ENCODE peak calls at places on chromosomes 11 and 22, in four cellular contexts. One of them, this sample, is unnamed.

GRCh38 chr11:27820249-27820648 is 120.0 kb upstream of the BDNF start:
- DNase-seq in K562: no peak
- DNase-seq in GM12878: no peak
- DNase-seq in HepG2: no peak
- DNase-seq in this sample: no peak

GRCh38 chr11:27722117-27722844 is 22.0 kb upstream of the BDNF start:
- DNase-seq in K562: no peak
- DNase-seq in GM12878: no peak
- DNase-seq in HepG2: no peak
- DNase-seq in this sample: peak

GRCh38 chr11:112693781-112694180 is 267.4 kb upstream of the NCAM1 start:
- DNase-seq in K562: no peak
- DNase-seq in HepG2: no peak
- DNase-seq in GM12878: no peak
- DNase-seq in this sample: no peak

GRCh38 chr22:19121631-19122142 is 525 bp downstream of the DGCR2 start:
- DNase-seq in HepG2: no peak
- DNase-seq in K562: peak
- DNase-seq in GM12878: no peak
- DNase-seq in this sample: peak

GRCh38 chr11:106271686-106272085 is 194.2 kb downstream of the AASDHPPT start:
- DNase-seq in K562: no peak
- DNase-seq in HepG2: no peak
- DNase-seq in GM12878: no peak
- DNase-seq in this sample: no peak

GRCh38 chr11:130647371-130647770 is 198.9 kb downstream of the ADAMTS15 start:
- DNase-seq in HepG2: no peak
- DNase-seq in GM12878: no peak
- DNase-seq in K562: no peak
- DNase-seq in this sample: no peak

GRCh38 chr22:36155702-36156101 is 4.9 kb downstream of the APOL3 start:
- DNase-seq in HepG2: peak
- DNase-seq in K562: no peak
- DNase-seq in GM12878: no peak
- DNase-seq in this sample: no peak

GRCh38 chr22:39375646-39376045 is 23.9 kb upstream of the TAB1 start:
- DNase-seq in GM12878: no peak
- DNase-seq in K562: no peak
- DNase-seq in HepG2: no peak
- DNase-seq in this sample: no peak

GRCh38 chr11:92061648-92062047 is 163.0 kb upstream of the FAT3 start:
- DNase-seq in GM12878: no peak
- DNase-seq in HepG2: no peak
- DNase-seq in K562: no peak
- DNase-seq in this sample: no peak

GRCh38 chr22:36757608-36758220 is 18.2 kb downstream of the IFT27 start:
- DNase-seq in HepG2: peak
- DNase-seq in K562: peak
- DNase-seq in GM12878: no peak
- DNase-seq in this sample: peak

GRCh38 chr22:46047841-46048595 is 71.1 kb upstream of the WNT7B start:
- DNase-seq in HepG2: no peak
- DNase-seq in K562: no peak
- DNase-seq in GM12878: no peak
- DNase-seq in this sample: peak

GRCh38 chr11:31987118-31988005 is 103.5 kb upstream of the RCN1 start:
- DNase-seq in GM12878: no peak
- DNase-seq in HepG2: no peak
- DNase-seq in K562: no peak
- DNase-seq in this sample: peak

GRCh38 chr11:24820541-24820940 is 323.7 kb downstream of the LUZP2 start:
- DNase-seq in HepG2: no peak
- DNase-seq in GM12878: no peak
- DNase-seq in K562: no peak
- DNase-seq in this sample: no peak

GRCh38 chr11:23124249-23124648 is 264.0 kb upstream of the CCDC179 start:
- DNase-seq in K562: no peak
- DNase-seq in HepG2: no peak
- DNase-seq in GM12878: no peak
- DNase-seq in this sample: no peak

GRCh38 chr11:128283445-128283844 is 303.9 kb downstream of the ETS1 start:
- DNase-seq in K562: no peak
- DNase-seq in GM12878: no peak
- DNase-seq in HepG2: no peak
- DNase-seq in this sample: no peak

GRCh38 chr22:26406118-26406517 is 22.9 kb upstream of the ASPHD2 start:
- DNase-seq in HepG2: no peak
- DNase-seq in K562: no peak
- DNase-seq in GM12878: no peak
- DNase-seq in this sample: no peak

GRCh38 chr11:93521086-93521485 is 22.1 kb downstream of the SMCO4 start:
- DNase-seq in K562: no peak
- DNase-seq in HepG2: no peak
- DNase-seq in GM12878: no peak
- DNase-seq in this sample: no peak

GRCh38 chr11:2091786-2092463 is 47.3 kb downstream of the IGF2 start:
- DNase-seq in K562: no peak
- DNase-seq in GM12878: no peak
- DNase-seq in HepG2: no peak
- DNase-seq in this sample: no peak

GRCh38 chr11:1077417-1078119 is 2.9 kb downstream of the MUC2 start:
- DNase-seq in HepG2: no peak
- DNase-seq in K562: no peak
- DNase-seq in GM12878: no peak
- DNase-seq in this sample: peak

GRCh38 chr11:31045335-31045734 is 324.2 kb downstream of the DCDC1 start:
- DNase-seq in GM12878: no peak
- DNase-seq in HepG2: peak
- DNase-seq in K562: no peak
- DNase-seq in this sample: no peak

GRCh38 chr11:8092587-8093424 is 11.8 kb downstream of the TUB start:
- DNase-seq in GM12878: no peak
- DNase-seq in K562: peak
- DNase-seq in HepG2: peak
- DNase-seq in this sample: peak

GRCh38 chr11:12280838-12281565 is 96.4 kb upstream of the PARVA start:
- DNase-seq in GM12878: no peak
- DNase-seq in HepG2: no peak
- DNase-seq in K562: no peak
- DNase-seq in this sample: no peak

GRCh38 chr11:30333405-30333804 is 10.5 kb downstream of the ARL14EP start:
- DNase-seq in K562: peak
- DNase-seq in HepG2: peak
- DNase-seq in GM12878: no peak
- DNase-seq in this sample: no peak

GRCh38 chr11:36271794-36272409 is 17.3 kb downstream of the COMMD9 start:
- DNase-seq in HepG2: no peak
- DNase-seq in K562: peak
- DNase-seq in GM12878: no peak
- DNase-seq in this sample: no peak

GRCh38 chr11:72786305-72787261 is 7.3 kb downstream of the STARD10 start:
- DNase-seq in HepG2: peak
- DNase-seq in K562: no peak
- DNase-seq in GM12878: no peak
- DNase-seq in this sample: no peak

GRCh38 chr11:87596176-87596575 is 558.4 kb downstream of the TMEM135 start:
- DNase-seq in GM12878: no peak
- DNase-seq in HepG2: no peak
- DNase-seq in K562: no peak
- DNase-seq in this sample: no peak

GRCh38 chr11:66408488-66409214 is 12.2 kb upstream of the NPAS4 start:
- DNase-seq in GM12878: peak
- DNase-seq in K562: peak
- DNase-seq in HepG2: peak
- DNase-seq in this sample: peak

GRCh38 chr11:76226626-76227025 is 20.3 kb upstream of the WNT11 start:
- DNase-seq in GM12878: no peak
- DNase-seq in K562: no peak
- DNase-seq in HepG2: no peak
- DNase-seq in this sample: no peak

GRCh38 chr11:66936326-66936725 is 21.9 kb downstream of the PC start:
- DNase-seq in K562: no peak
- DNase-seq in HepG2: peak
- DNase-seq in GM12878: no peak
- DNase-seq in this sample: no peak

GRCh38 chr22:46111645-46112306 is 38.5 kb upstream of the PPARA start:
- DNase-seq in K562: no peak
- DNase-seq in HepG2: no peak
- DNase-seq in GM12878: no peak
- DNase-seq in this sample: peak

GRCh38 chr11:46504817-46505613 is 88.8 kb downstream of the AMBRA1 start:
- DNase-seq in HepG2: peak
- DNase-seq in GM12878: no peak
- DNase-seq in K562: no peak
- DNase-seq in this sample: no peak

GRCh38 chr11:88555829-88556202 is 218.3 kb upstream of the CTSC start:
- DNase-seq in HepG2: no peak
- DNase-seq in GM12878: no peak
- DNase-seq in K562: no peak
- DNase-seq in this sample: no peak

GRCh38 chr11:63888170-63889086 is 28.5 kb downstream of the RCOR2 start:
- DNase-seq in HepG2: peak
- DNase-seq in K562: peak
- DNase-seq in GM12878: no peak
- DNase-seq in this sample: peak

GRCh38 chr11:12556155-12556554 is 118.1 kb upstream of the TEAD1 start:
- DNase-seq in HepG2: no peak
- DNase-seq in K562: no peak
- DNase-seq in GM12878: no peak
- DNase-seq in this sample: no peak

GRCh38 chr11:17828311-17828751 is 93.8 kb downstream of the KCNC1 start:
- DNase-seq in HepG2: no peak
- DNase-seq in GM12878: no peak
- DNase-seq in K562: no peak
- DNase-seq in this sample: no peak

GRCh38 chr11:69840371-69841169 is 21.4 kb upstream of the FGF3 start:
- DNase-seq in GM12878: no peak
- DNase-seq in K562: no peak
- DNase-seq in HepG2: no peak
- DNase-seq in this sample: no peak

GRCh38 chr22:18987765-18988164 is 51.7 kb upstream of the PRODH start:
- DNase-seq in GM12878: no peak
- DNase-seq in HepG2: peak
- DNase-seq in K562: peak
- DNase-seq in this sample: peak

GRCh38 chr22:19998232-19998951 is 18.2 kb downstream of the ARVCF start:
- DNase-seq in K562: no peak
- DNase-seq in GM12878: no peak
- DNase-seq in HepG2: no peak
- DNase-seq in this sample: no peak

GRCh38 chr11:13669544-13670488 is 1.3 kb downstream of the FAR1 start:
- DNase-seq in GM12878: no peak
- DNase-seq in HepG2: no peak
- DNase-seq in K562: peak
- DNase-seq in this sample: no peak

GRCh38 chr11:118618115-118618990 is 10.9 kb downstream of the PHLDB1 start:
- DNase-seq in HepG2: no peak
- DNase-seq in K562: no peak
- DNase-seq in GM12878: no peak
- DNase-seq in this sample: no peak
- TF ChIP-seq NR2C2 in HepG2: no peak
- TF ChIP-seq NR2C2 in K562: no peak
- TF ChIP-seq NR2C2 in GM12878: no peak
- TF ChIP-seq NR2C2 in this sample: no peak

DNA sequence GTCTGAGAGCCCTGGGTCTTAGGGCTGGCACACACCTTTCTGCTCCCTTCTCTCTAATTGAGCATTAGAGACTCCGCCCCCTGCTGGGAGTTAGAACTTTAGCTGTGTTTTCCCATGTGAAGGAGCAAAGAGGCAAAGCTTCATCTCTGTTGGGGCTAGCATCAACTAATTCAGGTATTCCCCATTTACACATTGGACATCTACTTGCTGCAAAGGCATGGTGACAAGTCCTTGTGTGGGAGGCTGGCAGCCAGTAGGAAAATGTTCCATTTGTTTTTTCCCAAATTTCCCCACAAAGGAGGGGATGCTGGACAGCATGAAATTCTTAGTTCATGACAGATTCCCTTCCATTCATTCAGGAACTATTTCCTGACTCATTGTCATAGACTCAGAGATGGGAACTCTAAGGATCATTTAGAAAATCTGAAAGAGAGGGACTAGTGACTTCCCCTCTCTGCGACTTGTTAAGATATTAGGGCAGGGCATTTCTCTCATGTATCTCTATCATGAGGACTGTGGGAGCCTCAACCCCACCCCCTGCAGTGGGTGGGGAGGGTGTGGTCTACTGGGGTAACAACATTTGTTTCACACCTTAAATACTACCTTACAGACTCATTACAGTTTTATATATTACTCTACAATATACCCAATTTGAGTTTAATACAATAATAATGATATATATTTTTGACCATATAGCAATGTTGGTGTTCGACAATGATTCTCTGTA is 3.7 kb downstream of the CD44 start:
- DNase-seq in GM12878: no peak
- DNase-seq in HepG2: peak
- DNase-seq in K562: peak
- DNase-seq in this sample: no peak
- TF ChIP-seq NR2C2 in GM12878: no peak
- TF ChIP-seq NR2C2 in HepG2: no peak
- TF ChIP-seq NR2C2 in K562: no peak
- TF ChIP-seq NR2C2 in this sample: no peak

DNA sequence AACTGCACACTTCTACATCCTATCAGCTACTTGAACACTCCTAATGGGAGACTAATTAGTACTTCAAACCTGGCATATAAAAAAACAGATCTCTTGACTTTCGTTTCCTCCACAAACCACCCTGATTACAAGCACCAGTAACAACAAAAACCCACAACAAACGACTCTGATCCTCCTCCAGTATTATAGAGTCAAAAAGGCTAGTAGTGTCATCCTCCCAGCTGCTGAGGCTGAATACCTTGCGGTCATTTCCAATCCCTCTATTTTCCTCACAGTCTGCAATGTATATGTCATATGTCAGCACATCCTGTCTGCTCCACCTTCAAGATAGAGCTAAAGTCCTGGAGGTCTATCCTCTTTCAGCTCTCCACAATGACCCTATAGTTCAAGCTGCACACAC is 688.9 kb upstream of the RAG2 start:
- DNase-seq in HepG2: no peak
- DNase-seq in K562: no peak
- DNase-seq in GM12878: no peak
- DNase-seq in this sample: no peak
- TF ChIP-seq NR2C2 in HepG2: no peak
- TF ChIP-seq NR2C2 in K562: no peak
- TF ChIP-seq NR2C2 in GM12878: no peak
- TF ChIP-seq NR2C2 in this sample: no peak

DNA sequence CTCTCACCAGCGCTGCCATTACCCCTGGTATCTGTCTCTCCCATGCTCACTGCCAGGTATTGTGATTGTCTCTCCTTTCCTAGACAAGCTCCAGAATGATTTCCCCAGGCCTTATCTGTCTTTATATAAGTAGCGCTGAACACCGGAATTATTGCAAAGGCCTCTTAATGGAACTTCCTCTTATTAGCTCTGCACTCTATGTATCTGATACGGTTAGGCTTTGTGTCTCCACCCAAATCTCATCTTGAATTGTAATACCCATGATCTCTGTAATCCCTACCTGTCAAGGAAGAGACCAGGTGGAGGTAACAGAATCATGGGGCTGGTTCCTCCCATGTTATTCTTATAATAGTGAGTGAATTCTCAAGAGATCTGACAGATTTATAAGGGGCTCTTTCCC is 39.3 kb downstream of the DDI1 start:
- DNase-seq in K562: no peak
- DNase-seq in HepG2: no peak
- DNase-seq in GM12878: no peak
- DNase-seq in this sample: no peak
- TF ChIP-seq NR2C2 in K562: no peak
- TF ChIP-seq NR2C2 in HepG2: no peak
- TF ChIP-seq NR2C2 in GM12878: no peak
- TF ChIP-seq NR2C2 in this sample: no peak